ENCODE peak calls at places on chromosomes 16 and 17, in four cellular contexts. L, A, M and B are unnamed samples.

GRCh38 chr17:81426676-81427445 is 31.6 kb downstream of the BAHCC1 start:
- DNase-seq in A (no peak), L (no peak), M (no peak), B (no peak)

GRCh38 chr17:83109793-83110645 is 30.6 kb downstream of the METRNL start:
- DNase-seq in M (peak), L (peak), A (no peak), B (peak)

GRCh38 chr17:12209792-12210191 is 189.1 kb downstream of the MAP2K4 start:
- DNase-seq in M (no peak), L (no peak), A (no peak), B (no peak)

GRCh38 chr17:29379084-29379811 is 10.9 kb upstream of the TAOK1 start:
- DNase-seq in A (no peak), L (no peak), M (no peak), B (no peak)

GRCh38 chr16:65774350-65774749 is 592.1 kb upstream of the CDH5 start:
- DNase-seq in A (no peak), L (no peak), M (no peak), B (no peak)

GRCh38 chr16:13542284-13542683 is 377.7 kb upstream of the ERCC4 start:
- DNase-seq in M (no peak), L (no peak), A (no peak), B (no peak)

GRCh38 chr17:44081681-44082080 is 11.1 kb downstream of the G6PC3 start:
- DNase-seq in A (no peak), M (no peak), L (no peak), B (no peak)

GRCh38 chr16:73154063-73154870 is 106.3 kb upstream of the ZFHX3 start:
- DNase-seq in L (no peak), M (no peak), A (no peak), B (peak)

GRCh38 chr16:73915939-73916451 is 380.6 kb upstream of the PSMD7 start:
- DNase-seq in A (no peak), M (no peak), L (no peak), B (no peak)